ENCODE peak calls at places on chromosomes 11 and 22, in five cellular contexts. N is H1, A is neuronal stem cell, U is H9, L is trophoblast cell. K is an unnamed sample.

GRCh38 chr22:37186228-37186996 is 1.6 kb downstream of the C1QTNF6 start:
- DNase-seq in N (no peak), A (no peak), U (peak), L (peak), K (peak)

GRCh38 chr11:40388097-40388818 is 1071.2 kb downstream of the LRRC4C start:
- DNase-seq in N (no peak), A (no peak), U (no peak), L (no peak), K (peak)

GRCh38 chr22:34804588-34804987 is 261.4 kb upstream of the ISX start:
- DNase-seq in N (no peak), A (no peak), U (peak), L (no peak), K (no peak)

GRCh38 chr11:73135346-73136284 is 6.5 kb downstream of the FCHSD2 start:
- DNase-seq in N (no peak), A (no peak), U (no peak), L (no peak), K (no peak)

GRCh38 chr22:38262051-38262795 is 10.6 kb downstream of the TMEM184B start:
- DNase-seq in N (no peak), A (no peak), U (peak), L (peak), K (no peak)

GRCh38 chr11:112662554-112662953 is 298.7 kb upstream of the NCAM1 start:
- DNase-seq in N (no peak), A (no peak), U (no peak), L (no peak), K (no peak)

GRCh38 chr11:92845390-92846185 is 123.9 kb upstream of the MTNR1B start:
- DNase-seq in N (no peak), A (no peak), U (no peak), L (peak), K (no peak)

GRCh38 chr22:28442951-28443876 is 236.4 kb downstream of the TTC28 start:
- DNase-seq in N (peak), A (peak), U (peak), L (no peak), K (peak)

GRCh38 chr11:19071255-19071654 is 10.7 kb upstream of the MRGPRX2 start:
- DNase-seq in N (peak), A (peak), U (peak), L (peak), K (peak)

GRCh38 chr11:44718612-44719390 is 8.0 kb upstream of the TSPAN18 start:
- DNase-seq in N (no peak), A (no peak), U (no peak), L (no peak), K (no peak)

GRCh38 chr11:104897891-104898684 is at the start of gene CASP12:
- DNase-seq in N (no peak), A (no peak), U (no peak), L (no peak), K (peak)

GRCh38 chr11:130725417-130726233 is 190.7 kb downstream of the SNX19 start:
- DNase-seq in N (no peak), A (no peak), U (no peak), L (no peak), K (peak)

GRCh38 chr22:26718905-26719304 is 61.5 kb downstream of the MIAT start:
- DNase-seq in N (no peak), A (no peak), U (no peak), L (no peak), K (peak)

GRCh38 chr22:44437493-44438015 is 60.5 kb downstream of the RTL6 start:
- DNase-seq in N (no peak), A (no peak), U (no peak), L (no peak), K (no peak)

GRCh38 chr22:44438056-44438455 is 60.0 kb downstream of the RTL6 start:
- DNase-seq in N (no peak), A (no peak), U (peak), L (no peak), K (no peak)

GRCh38 chr22:44439356-44440223 is 58.4 kb downstream of the RTL6 start:
- DNase-seq in N (no peak), A (no peak), U (no peak), L (no peak), K (no peak)

GRCh38 chr22:44438481-44439131 is 59.4 kb downstream of the RTL6 start:
- DNase-seq in N (no peak), A (no peak), U (no peak), L (no peak), K (no peak)

GRCh38 chr22:44436656-44437492 is 61.2 kb downstream of the RTL6 start:
- DNase-seq in N (no peak), A (no peak), U (no peak), L (no peak), K (no peak)
- H2BK120ac ChIP-seq in N (no peak), A (no peak), U (no peak), L (no peak), K (no peak)

GRCh38 chr11:117769530-117769929 is 27.5 kb downstream of the DSCAML1 start:
- DNase-seq in N (no peak), A (no peak), U (no peak), L (no peak), K (no peak)
- H2BK12ac ChIP-seq in N (no peak), A (no peak), U (no peak), L (no peak), K (no peak)

DNA sequence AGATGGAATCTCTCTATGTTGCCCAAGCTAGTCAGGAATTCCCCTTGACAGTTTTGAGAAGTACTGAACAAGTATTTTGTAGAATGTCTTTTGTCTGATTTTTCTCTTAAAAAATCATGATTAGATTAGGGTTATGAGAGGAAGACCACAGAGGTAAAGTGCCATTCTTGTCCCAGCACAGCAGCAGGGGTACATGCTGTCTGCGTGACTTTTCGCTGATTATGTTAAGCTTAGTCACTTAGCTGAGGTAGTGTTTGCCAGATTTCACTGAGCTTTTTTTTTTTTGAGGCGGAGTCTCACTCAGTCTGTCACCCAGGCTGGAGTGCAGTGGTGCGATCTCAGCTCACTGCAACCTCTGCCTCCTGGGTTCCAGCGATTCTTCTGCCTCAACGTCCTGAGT is 13.6 kb upstream of the NUP160 start:
- DNase-seq in N (no peak), A (no peak), U (no peak), L (peak), K (peak)
- H2BK120ac ChIP-seq in N (no peak), A (no peak), U (no peak), L (peak), K (peak)

GRCh38 chr11:97850726-97851125 is 1170.0 kb upstream of the CNTN5 start:
- DNase-seq in N (no peak), A (peak), U (no peak), L (no peak), K (no peak)

GRCh38 chr11:97860237-97860636 is 1160.5 kb upstream of the CNTN5 start:
- DNase-seq in N (no peak), A (no peak), U (no peak), L (no peak), K (no peak)

GRCh38 chr11:97854877-97855276 is 1165.9 kb upstream of the CNTN5 start:
- DNase-seq in N (no peak), A (no peak), U (no peak), L (no peak), K (no peak)

GRCh38 chr11:97856666-97857065 is 1164.1 kb upstream of the CNTN5 start:
- DNase-seq in N (peak), A (no peak), U (no peak), L (no peak), K (no peak)

DNA sequence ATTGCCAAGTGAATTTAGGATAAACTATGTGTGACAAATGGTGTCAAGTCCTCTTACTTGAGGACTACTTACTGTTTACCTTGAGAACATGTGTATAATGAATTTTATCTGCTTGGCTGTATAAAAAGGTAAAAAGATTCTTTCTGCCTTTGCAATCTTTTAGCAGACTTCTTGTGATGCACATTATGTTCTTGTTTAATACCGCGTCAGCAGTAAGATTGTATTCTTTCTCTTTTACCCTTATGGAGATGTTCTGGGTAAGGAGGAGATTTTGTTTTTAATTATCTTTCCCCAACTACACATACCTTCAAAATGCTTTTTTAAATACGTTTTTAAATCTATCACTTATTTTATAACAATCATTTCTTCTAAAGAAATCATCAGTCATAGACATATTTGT is 1166.4 kb upstream of the CNTN5 start:
- DNase-seq in N (no peak), A (no peak), U (no peak), L (no peak), K (no peak)
- H2BK12ac ChIP-seq in N (no peak), A (no peak), U (no peak), L (no peak), K (no peak)

DNA sequence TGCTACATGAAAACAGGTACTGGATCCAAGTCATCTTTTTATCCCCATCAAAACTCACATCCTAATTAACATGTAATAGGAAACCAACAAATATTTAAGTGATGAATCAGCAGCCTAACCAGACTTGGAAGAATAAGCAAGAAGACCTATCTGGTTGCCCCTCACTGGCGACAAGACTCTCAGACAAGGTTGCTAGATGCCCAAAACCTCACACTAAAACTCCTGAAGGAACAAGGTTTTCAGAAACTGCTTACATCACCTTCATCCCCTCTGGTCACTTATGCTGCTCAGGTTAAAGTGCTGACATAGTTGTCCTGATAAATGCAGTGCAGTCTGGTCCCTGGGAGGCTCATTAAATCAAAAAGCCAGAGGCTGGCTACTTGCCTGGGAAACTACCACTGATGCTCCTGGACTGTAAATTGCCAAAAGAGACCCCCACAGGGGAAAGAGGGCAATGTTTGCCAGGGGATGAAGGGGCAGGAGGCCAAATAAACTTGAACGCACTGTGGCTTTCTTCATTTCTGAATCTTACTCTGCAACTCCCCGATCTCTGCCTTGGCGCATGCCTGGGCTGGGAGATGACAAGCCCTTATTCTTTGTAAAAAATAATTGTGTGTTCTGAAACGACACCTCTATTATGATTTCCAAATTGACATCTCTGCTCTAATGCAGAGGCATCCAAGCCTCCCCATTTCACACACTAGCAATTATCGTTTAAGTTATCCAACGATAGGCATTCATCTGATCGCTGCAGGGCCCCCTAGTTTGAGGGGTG is 72.7 kb downstream of the AMBRA1 start:
- DNase-seq in N (no peak), A (no peak), U (no peak), L (no peak), K (peak)
- H2BK120ac ChIP-seq in N (no peak), A (no peak), U (no peak), L (no peak), K (no peak)

GRCh38 chr11:134509381-134510068 is 97.5 kb upstream of the B3GAT1 start:
- DNase-seq in N (no peak), A (no peak), U (no peak), L (no peak), K (no peak)
- H2BK12ac ChIP-seq in N (no peak), A (no peak), U (no peak), L (no peak), K (no peak)